ENCODE peak calls at places on chromosomes 7 and 10, in eight cellular contexts. One of them, this sample, is unnamed.

GRCh38 chr7:107242267-107242666 is 73.5 kb downstream of the HBP1 start:
- DNase-seq in thyroid gland: no peak
- DNase-seq in spleen: no peak
- DNase-seq in stomach: no peak
- DNase-seq in right lobe of liver: no peak
- DNase-seq in heart left ventricle: peak; percentile 21
- DNase-seq in IMR-90: no peak
- DNase-seq in HCT116: no peak
- DNase-seq in this sample: no peak

GRCh38 chr7:47516985-47517590 is 64.8 kb downstream of the TNS3 start:
- DNase-seq in stomach: peak; percentile 88
- DNase-seq in IMR-90: no peak
- DNase-seq in spleen: peak; percentile 30
- DNase-seq in right lobe of liver: peak; percentile 77
- DNase-seq in thyroid gland: peak; percentile 71
- DNase-seq in heart left ventricle: no peak
- DNase-seq in HCT116: no peak
- DNase-seq in this sample: no peak

GRCh38 chr10:92239600-92240288 is 51.1 kb downstream of the CPEB3 start:
- DNase-seq in stomach: peak; percentile 47
- DNase-seq in spleen: peak; percentile 90
- DNase-seq in thyroid gland: no peak
- DNase-seq in IMR-90: peak; percentile 30
- DNase-seq in heart left ventricle: peak; percentile 43
- DNase-seq in HCT116: no peak
- DNase-seq in right lobe of liver: peak; percentile 68
- DNase-seq in this sample: peak; percentile 74

GRCh38 chr10:103238506-103239252 is 7.0 kb upstream of the RPEL1 start:
- DNase-seq in stomach: peak; percentile 75
- DNase-seq in right lobe of liver: no peak
- DNase-seq in heart left ventricle: peak; percentile 35
- DNase-seq in HCT116: peak; percentile 84
- DNase-seq in spleen: no peak
- DNase-seq in thyroid gland: peak; percentile 8
- DNase-seq in IMR-90: peak; percentile 61
- DNase-seq in this sample: no peak

GRCh38 chr7:123023126-123023525 is 27.6 kb upstream of the TAS2R16 start:
- DNase-seq in stomach: no peak
- DNase-seq in right lobe of liver: no peak
- DNase-seq in heart left ventricle: no peak
- DNase-seq in spleen: no peak
- DNase-seq in IMR-90: no peak
- DNase-seq in HCT116: no peak
- DNase-seq in thyroid gland: no peak
- DNase-seq in this sample: no peak

GRCh38 chr7:86282014-86282682 is 361.6 kb upstream of the GRM3 start:
- DNase-seq in thyroid gland: no peak
- DNase-seq in heart left ventricle: no peak
- DNase-seq in HCT116: no peak
- DNase-seq in spleen: peak; percentile 71
- DNase-seq in right lobe of liver: no peak
- DNase-seq in stomach: no peak
- DNase-seq in IMR-90: no peak
- DNase-seq in this sample: peak; percentile 55

GRCh38 chr10:86100581-86101061 is 266.0 kb downstream of the GRID1 start:
- DNase-seq in spleen: peak; percentile 50
- DNase-seq in HCT116: peak; percentile 29
- DNase-seq in heart left ventricle: no peak
- DNase-seq in right lobe of liver: no peak
- DNase-seq in IMR-90: peak; percentile 4
- DNase-seq in thyroid gland: no peak
- DNase-seq in stomach: no peak
- DNase-seq in this sample: no peak

GRCh38 chr10:69819713-69820506 is 18.2 kb downstream of the COL13A1 start:
- DNase-seq in spleen: no peak
- DNase-seq in HCT116: no peak
- DNase-seq in stomach: no peak
- DNase-seq in IMR-90: peak; percentile 46
- DNase-seq in thyroid gland: no peak
- DNase-seq in right lobe of liver: no peak
- DNase-seq in heart left ventricle: no peak
- DNase-seq in this sample: no peak

GRCh38 chr7:88226886-88227516 is 7.2 kb upstream of the SRI start:
- DNase-seq in heart left ventricle: no peak
- DNase-seq in HCT116: peak; percentile 68
- DNase-seq in stomach: peak; percentile 60
- DNase-seq in IMR-90: peak; percentile 80
- DNase-seq in thyroid gland: no peak
- DNase-seq in right lobe of liver: peak; percentile 87
- DNase-seq in spleen: no peak
- DNase-seq in this sample: no peak

GRCh38 chr10:34092891-34093290 is 722.2 kb downstream of the PARD3 start:
- DNase-seq in stomach: no peak
- DNase-seq in HCT116: no peak
- DNase-seq in thyroid gland: no peak
- DNase-seq in IMR-90: peak; percentile 52
- DNase-seq in spleen: no peak
- DNase-seq in right lobe of liver: no peak
- DNase-seq in heart left ventricle: no peak
- DNase-seq in this sample: no peak

GRCh38 chr7:101620395-101620794 is 8.7 kb downstream of the MYL10 start:
- DNase-seq in thyroid gland: no peak
- DNase-seq in HCT116: no peak
- DNase-seq in right lobe of liver: no peak
- DNase-seq in stomach: no peak
- DNase-seq in IMR-90: no peak
- DNase-seq in spleen: no peak
- DNase-seq in heart left ventricle: no peak
- DNase-seq in this sample: no peak

GRCh38 chr10:68938884-68939283 is 17.1 kb upstream of the DDX21 start:
- DNase-seq in spleen: no peak
- DNase-seq in IMR-90: no peak
- DNase-seq in thyroid gland: no peak
- DNase-seq in stomach: no peak
- DNase-seq in right lobe of liver: no peak
- DNase-seq in heart left ventricle: no peak
- DNase-seq in HCT116: no peak
- DNase-seq in this sample: no peak

GRCh38 chr10:6617319-6618076 is 37.4 kb upstream of the PRKCQ start:
- DNase-seq in heart left ventricle: no peak
- DNase-seq in spleen: no peak
- DNase-seq in right lobe of liver: no peak
- DNase-seq in thyroid gland: no peak
- DNase-seq in stomach: no peak
- DNase-seq in HCT116: no peak
- DNase-seq in IMR-90: no peak
- DNase-seq in this sample: no peak

GRCh38 chr10:1190052-1190395 is 133.8 kb downstream of the WDR37 start:
- DNase-seq in heart left ventricle: no peak
- DNase-seq in spleen: peak; percentile 25
- DNase-seq in thyroid gland: no peak
- DNase-seq in HCT116: no peak
- DNase-seq in right lobe of liver: no peak
- DNase-seq in IMR-90: no peak
- DNase-seq in stomach: no peak
- DNase-seq in this sample: no peak

GRCh38 chr7:24786941-24787340 is 29.7 kb upstream of the GSDME start:
- DNase-seq in thyroid gland: peak; percentile 34
- DNase-seq in IMR-90: peak; percentile 99
- DNase-seq in HCT116: peak; percentile 73
- DNase-seq in stomach: no peak
- DNase-seq in heart left ventricle: no peak
- DNase-seq in right lobe of liver: no peak
- DNase-seq in spleen: no peak
- DNase-seq in this sample: no peak

GRCh38 chr10:88159127-88159829 is 295.9 kb downstream of the PTEN start:
- DNase-seq in spleen: no peak
- DNase-seq in IMR-90: no peak
- DNase-seq in right lobe of liver: no peak
- DNase-seq in HCT116: no peak
- DNase-seq in stomach: no peak
- DNase-seq in heart left ventricle: no peak
- DNase-seq in thyroid gland: no peak
- DNase-seq in this sample: no peak

GRCh38 chr7:112462236-112462635 is 12.0 kb downstream of the IFRD1 start:
- DNase-seq in HCT116: no peak
- DNase-seq in stomach: peak; percentile 40
- DNase-seq in heart left ventricle: peak; percentile 47
- DNase-seq in spleen: no peak
- DNase-seq in right lobe of liver: peak; percentile 65
- DNase-seq in thyroid gland: peak; percentile 53
- DNase-seq in IMR-90: peak; percentile 63
- DNase-seq in this sample: no peak

GRCh38 chr10:5582736-5583135 is 58.0 kb downstream of the CALML3 start:
- DNase-seq in stomach: no peak
- DNase-seq in thyroid gland: no peak
- DNase-seq in IMR-90: no peak
- DNase-seq in heart left ventricle: no peak
- DNase-seq in HCT116: peak; percentile 18
- DNase-seq in spleen: peak; percentile 71
- DNase-seq in right lobe of liver: no peak
- DNase-seq in this sample: no peak

GRCh38 chr10:84613336-84614021 is 285.1 kb downstream of the CCSER2 start:
- DNase-seq in heart left ventricle: peak; percentile 18
- DNase-seq in stomach: no peak
- DNase-seq in right lobe of liver: peak; percentile 86
- DNase-seq in HCT116: peak; percentile 72
- DNase-seq in thyroid gland: peak; percentile 74
- DNase-seq in IMR-90: no peak
- DNase-seq in spleen: no peak
- DNase-seq in this sample: no peak

DNA sequence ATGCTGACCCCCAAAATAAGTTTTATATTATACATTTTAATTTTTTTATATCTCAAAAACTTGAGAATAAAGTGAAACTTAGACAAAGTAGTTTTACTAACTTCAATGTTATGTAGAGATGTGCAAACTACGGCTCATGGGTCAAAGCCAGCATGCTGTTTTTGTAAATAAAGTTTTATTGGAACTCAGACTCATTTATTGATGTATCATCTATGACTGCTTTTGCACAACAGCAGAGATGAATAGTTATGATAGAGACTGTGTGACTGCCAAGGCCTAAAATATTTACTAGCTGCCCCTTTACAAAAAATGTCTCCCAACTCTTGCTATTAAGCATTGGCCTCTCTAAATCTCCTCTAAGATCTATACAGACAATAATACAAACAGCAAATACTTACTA is 12.4 kb downstream of the MTPN start:
- DNase-seq in HCT116: no peak
- DNase-seq in thyroid gland: no peak
- DNase-seq in stomach: no peak
- DNase-seq in spleen: no peak
- DNase-seq in right lobe of liver: no peak
- DNase-seq in IMR-90: no peak
- DNase-seq in heart left ventricle: no peak
- DNase-seq in this sample: no peak
- H3K4me1 ChIP-seq in HCT116: no peaks in the 10 kb centered on the region
- H3K4me1 ChIP-seq in thyroid gland: peaks cover 36% of the 10 kb centered on the region
- H3K4me1 ChIP-seq in stomach: peaks cover 70% of the 10 kb centered on the region
- H3K4me1 ChIP-seq in spleen: peaks cover 30% of the 10 kb centered on the region
- H3K4me1 ChIP-seq in right lobe of liver: peaks cover 6% of the 10 kb centered on the region
- H3K4me1 ChIP-seq in IMR-90: no peaks in the 10 kb centered on the region
- H3K4me1 ChIP-seq in heart left ventricle: peaks cover 52% of the 10 kb centered on the region
- H3K4me1 ChIP-seq in this sample: peaks cover 27% of the 10 kb centered on the region

GRCh38 chr7:77696643-77697534 is 630 bp downstream of the RSBN1L start:
- DNase-seq in thyroid gland: peak; percentile 62
- DNase-seq in HCT116: no peak
- DNase-seq in IMR-90: peak; percentile 43
- DNase-seq in right lobe of liver: peak; percentile 73
- DNase-seq in stomach: peak; percentile 68
- DNase-seq in spleen: peak; percentile 93
- DNase-seq in heart left ventricle: peak; percentile 51
- DNase-seq in this sample: peak; percentile 80
- TF ChIP-seq POLR2A in thyroid gland: peak; percentile 69
- TF ChIP-seq POLR2A in HCT116: no peak
- TF ChIP-seq POLR2A in IMR-90: no peak
- TF ChIP-seq POLR2A in right lobe of liver: peak; percentile 37
- TF ChIP-seq POLR2A in stomach: no peak
- TF ChIP-seq POLR2A in spleen: no peak
- TF ChIP-seq POLR2A in heart left ventricle: no peak
- TF ChIP-seq POLR2A in this sample: peak; percentile 39

GRCh38 chr7:131517218-131517923 is 39.1 kb downstream of the PODXL start:
- DNase-seq in HCT116: no peak
- DNase-seq in thyroid gland: peak; percentile 47
- DNase-seq in heart left ventricle: no peak
- DNase-seq in IMR-90: no peak
- DNase-seq in right lobe of liver: no peak
- DNase-seq in spleen: no peak
- DNase-seq in stomach: no peak
- DNase-seq in this sample: no peak

GRCh38 chr7:131522325-131522920 is 34.0 kb downstream of the PODXL start:
- DNase-seq in HCT116: no peak
- DNase-seq in stomach: no peak
- DNase-seq in spleen: peak; percentile 51
- DNase-seq in thyroid gland: no peak
- DNase-seq in right lobe of liver: no peak
- DNase-seq in IMR-90: no peak
- DNase-seq in heart left ventricle: no peak
- DNase-seq in this sample: peak; percentile 21

GRCh38 chr7:131521651-131522163 is 34.7 kb downstream of the PODXL start:
- DNase-seq in stomach: peak; percentile 86
- DNase-seq in heart left ventricle: peak; percentile 68
- DNase-seq in spleen: peak; percentile 69
- DNase-seq in thyroid gland: peak; percentile 96
- DNase-seq in HCT116: no peak
- DNase-seq in right lobe of liver: no peak
- DNase-seq in IMR-90: no peak
- DNase-seq in this sample: peak; percentile 68

GRCh38 chr7:131513245-131514061 is 43.0 kb downstream of the PODXL start:
- DNase-seq in HCT116: peak; percentile 75
- DNase-seq in right lobe of liver: peak; percentile 83
- DNase-seq in thyroid gland: peak; percentile 93
- DNase-seq in stomach: peak; percentile 90
- DNase-seq in spleen: peak; percentile 93
- DNase-seq in heart left ventricle: peak; percentile 86
- DNase-seq in IMR-90: peak; percentile 81
- DNase-seq in this sample: peak; percentile 92

DNA sequence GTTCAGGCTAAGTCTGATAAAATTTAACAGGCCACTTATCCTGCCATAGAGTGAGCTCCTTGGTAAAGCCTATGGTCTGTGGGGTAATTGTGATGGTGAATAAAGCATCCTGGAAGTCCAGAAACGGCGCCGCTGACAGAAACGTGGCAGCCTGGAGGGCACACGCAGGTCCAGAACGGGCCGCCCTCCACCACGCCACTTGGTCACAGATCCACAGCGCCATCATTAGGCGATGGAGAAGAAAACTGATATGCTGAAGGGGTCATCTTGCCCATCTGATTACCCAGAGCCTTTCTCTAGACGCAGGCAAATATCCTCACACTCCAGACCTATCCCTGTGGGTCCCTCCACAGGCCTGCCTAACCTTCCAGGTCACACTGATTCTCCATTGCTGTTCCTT is 37.8 kb downstream of the PODXL start:
- DNase-seq in stomach: peak; percentile 8
- DNase-seq in HCT116: no peak
- DNase-seq in IMR-90: no peak
- DNase-seq in heart left ventricle: no peak
- DNase-seq in thyroid gland: no peak
- DNase-seq in right lobe of liver: no peak
- DNase-seq in spleen: no peak
- DNase-seq in this sample: peak; percentile 40
- H3K4me1 ChIP-seq in stomach: peaks cover 12% of the 10 kb centered on the region
- H3K4me1 ChIP-seq in HCT116: peaks cover 31% of the 10 kb centered on the region
- H3K4me1 ChIP-seq in IMR-90: no peaks in the 10 kb centered on the region
- H3K4me1 ChIP-seq in heart left ventricle: peaks cover 44% of the 10 kb centered on the region
- H3K4me1 ChIP-seq in thyroid gland: peaks cover 30% of the 10 kb centered on the region
- H3K4me1 ChIP-seq in right lobe of liver: peaks cover 6% of the 10 kb centered on the region
- H3K4me1 ChIP-seq in spleen: peaks cover 3% of the 10 kb centered on the region
- H3K4me1 ChIP-seq in this sample: peaks cover 21% of the 10 kb centered on the region

GRCh38 chr7:55046582-55047347 is 27.9 kb downstream of the EGFR start:
- DNase-seq in right lobe of liver: peak; percentile 69
- DNase-seq in HCT116: no peak
- DNase-seq in IMR-90: no peak
- DNase-seq in spleen: no peak
- DNase-seq in stomach: no peak
- DNase-seq in thyroid gland: no peak
- DNase-seq in heart left ventricle: no peak
- DNase-seq in this sample: no peak
- TF ChIP-seq POLR2A in right lobe of liver: no peak
- TF ChIP-seq POLR2A in HCT116: no peak
- TF ChIP-seq POLR2A in IMR-90: no peak
- TF ChIP-seq POLR2A in spleen: no peak
- TF ChIP-seq POLR2A in stomach: no peak
- TF ChIP-seq POLR2A in thyroid gland: no peak
- TF ChIP-seq POLR2A in heart left ventricle: no peak
- TF ChIP-seq POLR2A in this sample: no peak

This sample was measured in sigmoid colon.